ENCODE peak calls at places on chromosomes 6 and 20, in eight cellular contexts. One of them, this sample, is unnamed.
A peak's percentile ranks its signal among the peaks of the same experiment; 100 is the strongest.

GRCh38 chr6:4270799-4271198 is 135.4 kb upstream of the ECI2 start:
- DNase-seq in naive thymus-derived CD4-positive, alpha-beta T cell: no peak
- DNase-seq in activated T-cell treated with anti-CD3 and anti-CD28 coated beads for 48 hours: no peak
- DNase-seq in GF-D8: no peak
- DNase-seq in iris pigment epithelial cell: peak; percentile 65
- DNase-seq in HEK293T: no peak
- DNase-seq in neural crest cell: no peak
- DNase-seq in Caco-2: no peak
- DNase-seq in this sample: no peak

GRCh38 chr20:20211274-20211987 is 156.5 kb upstream of the INSM1 start:
- DNase-seq in Caco-2: no peak
- DNase-seq in iris pigment epithelial cell: no peak
- DNase-seq in neural crest cell: no peak
- DNase-seq in HEK293T: peak; percentile 38
- DNase-seq in naive thymus-derived CD4-positive, alpha-beta T cell: no peak
- DNase-seq in GF-D8: no peak
- DNase-seq in activated T-cell treated with anti-CD3 and anti-CD28 coated beads for 48 hours: no peak
- DNase-seq in this sample: no peak

GRCh38 chr6:131694832-131695426 is 6.3 kb downstream of the OR2A4 start:
- DNase-seq in GF-D8: no peak
- DNase-seq in neural crest cell: peak; percentile 48
- DNase-seq in HEK293T: peak; percentile 82
- DNase-seq in iris pigment epithelial cell: peak; percentile 62
- DNase-seq in Caco-2: peak; percentile 65
- DNase-seq in activated T-cell treated with anti-CD3 and anti-CD28 coated beads for 48 hours: peak; percentile 18
- DNase-seq in naive thymus-derived CD4-positive, alpha-beta T cell: no peak
- DNase-seq in this sample: peak; percentile 57

GRCh38 chr20:48752963-48753362 is 74.8 kb downstream of the PREX1 start:
- DNase-seq in HEK293T: no peak
- DNase-seq in iris pigment epithelial cell: no peak
- DNase-seq in activated T-cell treated with anti-CD3 and anti-CD28 coated beads for 48 hours: no peak
- DNase-seq in neural crest cell: no peak
- DNase-seq in Caco-2: no peak
- DNase-seq in GF-D8: no peak
- DNase-seq in naive thymus-derived CD4-positive, alpha-beta T cell: no peak
- DNase-seq in this sample: no peak

GRCh38 chr20:56629464-56630085 is 469 bp downstream of the TFAP2C start:
- DNase-seq in Caco-2: no peak
- DNase-seq in GF-D8: no peak
- DNase-seq in activated T-cell treated with anti-CD3 and anti-CD28 coated beads for 48 hours: no peak
- DNase-seq in iris pigment epithelial cell: no peak
- DNase-seq in naive thymus-derived CD4-positive, alpha-beta T cell: no peak
- DNase-seq in HEK293T: peak; percentile 26
- DNase-seq in neural crest cell: no peak
- DNase-seq in this sample: no peak

GRCh38 chr6:162140453-162140852 is 587.1 kb downstream of the PRKN start:
- DNase-seq in HEK293T: no peak
- DNase-seq in naive thymus-derived CD4-positive, alpha-beta T cell: no peak
- DNase-seq in iris pigment epithelial cell: no peak
- DNase-seq in neural crest cell: no peak
- DNase-seq in activated T-cell treated with anti-CD3 and anti-CD28 coated beads for 48 hours: no peak
- DNase-seq in Caco-2: no peak
- DNase-seq in GF-D8: no peak
- DNase-seq in this sample: no peak

GRCh38 chr6:3884007-3884745 is 35.0 kb downstream of the FAM50B start:
- DNase-seq in Caco-2: peak; percentile 30
- DNase-seq in activated T-cell treated with anti-CD3 and anti-CD28 coated beads for 48 hours: no peak
- DNase-seq in neural crest cell: no peak
- DNase-seq in GF-D8: no peak
- DNase-seq in naive thymus-derived CD4-positive, alpha-beta T cell: no peak
- DNase-seq in iris pigment epithelial cell: peak; percentile 65
- DNase-seq in HEK293T: no peak
- DNase-seq in this sample: no peak

GRCh38 chr6:38671885-38672467 is 31.0 kb downstream of the GLO1 start:
- DNase-seq in iris pigment epithelial cell: peak; percentile 70
- DNase-seq in activated T-cell treated with anti-CD3 and anti-CD28 coated beads for 48 hours: no peak
- DNase-seq in HEK293T: peak; percentile 63
- DNase-seq in neural crest cell: peak; percentile 11
- DNase-seq in Caco-2: peak; percentile 59
- DNase-seq in naive thymus-derived CD4-positive, alpha-beta T cell: peak; percentile 41
- DNase-seq in GF-D8: peak; percentile 13
- DNase-seq in this sample: peak; percentile 74

GRCh38 chr20:2756056-2756611 is 44.3 kb downstream of the CPXM1 start:
- DNase-seq in HEK293T: peak; percentile 65
- DNase-seq in Caco-2: peak; percentile 48
- DNase-seq in neural crest cell: peak; percentile 45
- DNase-seq in activated T-cell treated with anti-CD3 and anti-CD28 coated beads for 48 hours: no peak
- DNase-seq in iris pigment epithelial cell: peak; percentile 45
- DNase-seq in GF-D8: no peak
- DNase-seq in naive thymus-derived CD4-positive, alpha-beta T cell: no peak
- DNase-seq in this sample: no peak

GRCh38 chr6:99547526-99547925 is 20.9 kb downstream of the CCNC start:
- DNase-seq in naive thymus-derived CD4-positive, alpha-beta T cell: no peak
- DNase-seq in activated T-cell treated with anti-CD3 and anti-CD28 coated beads for 48 hours: no peak
- DNase-seq in neural crest cell: no peak
- DNase-seq in GF-D8: no peak
- DNase-seq in HEK293T: no peak
- DNase-seq in iris pigment epithelial cell: no peak
- DNase-seq in Caco-2: no peak
- DNase-seq in this sample: no peak

GRCh38 chr6:99019341-99019740 is 71.6 kb upstream of the FBXL4 start:
- DNase-seq in HEK293T: no peak
- DNase-seq in iris pigment epithelial cell: peak; percentile 26
- DNase-seq in neural crest cell: no peak
- DNase-seq in naive thymus-derived CD4-positive, alpha-beta T cell: no peak
- DNase-seq in activated T-cell treated with anti-CD3 and anti-CD28 coated beads for 48 hours: no peak
- DNase-seq in Caco-2: no peak
- DNase-seq in GF-D8: no peak
- DNase-seq in this sample: no peak

GRCh38 chr6:111837641-111838500 is 35.4 kb downstream of the FYN start:
- DNase-seq in activated T-cell treated with anti-CD3 and anti-CD28 coated beads for 48 hours: peak; percentile 58
- DNase-seq in GF-D8: no peak
- DNase-seq in HEK293T: no peak
- DNase-seq in Caco-2: no peak
- DNase-seq in naive thymus-derived CD4-positive, alpha-beta T cell: no peak
- DNase-seq in neural crest cell: no peak
- DNase-seq in iris pigment epithelial cell: no peak
- DNase-seq in this sample: no peak

GRCh38 chr6:35081426-35081851 is 59.7 kb downstream of the TCP11 start:
- DNase-seq in iris pigment epithelial cell: peak; percentile 47
- DNase-seq in GF-D8: peak; percentile 55
- DNase-seq in Caco-2: no peak
- DNase-seq in HEK293T: no peak
- DNase-seq in neural crest cell: no peak
- DNase-seq in naive thymus-derived CD4-positive, alpha-beta T cell: no peak
- DNase-seq in activated T-cell treated with anti-CD3 and anti-CD28 coated beads for 48 hours: no peak
- DNase-seq in this sample: no peak

GRCh38 chr20:20010639-20011500 is 6.3 kb upstream of the NAA20 start:
- DNase-seq in Caco-2: peak; percentile 29
- DNase-seq in iris pigment epithelial cell: peak; percentile 90
- DNase-seq in GF-D8: no peak
- DNase-seq in neural crest cell: no peak
- DNase-seq in HEK293T: peak; percentile 21
- DNase-seq in naive thymus-derived CD4-positive, alpha-beta T cell: no peak
- DNase-seq in activated T-cell treated with anti-CD3 and anti-CD28 coated beads for 48 hours: no peak
- DNase-seq in this sample: no peak

GRCh38 chr20:52082612-52083011 is 109.0 kb downstream of the ZFP64 start:
- DNase-seq in GF-D8: peak; percentile 7
- DNase-seq in Caco-2: no peak
- DNase-seq in activated T-cell treated with anti-CD3 and anti-CD28 coated beads for 48 hours: no peak
- DNase-seq in naive thymus-derived CD4-positive, alpha-beta T cell: no peak
- DNase-seq in iris pigment epithelial cell: peak; percentile 20
- DNase-seq in HEK293T: no peak
- DNase-seq in neural crest cell: no peak
- DNase-seq in this sample: no peak

GRCh38 chr6:122736166-122736565 is 43.4 kb upstream of the FABP7 start:
- DNase-seq in Caco-2: no peak
- DNase-seq in HEK293T: peak; percentile 24
- DNase-seq in neural crest cell: no peak
- DNase-seq in activated T-cell treated with anti-CD3 and anti-CD28 coated beads for 48 hours: no peak
- DNase-seq in GF-D8: no peak
- DNase-seq in naive thymus-derived CD4-positive, alpha-beta T cell: no peak
- DNase-seq in iris pigment epithelial cell: no peak
- DNase-seq in this sample: no peak

GRCh38 chr6:74785236-74785635 is 420.6 kb downstream of the COL12A1 start:
- DNase-seq in activated T-cell treated with anti-CD3 and anti-CD28 coated beads for 48 hours: no peak
- DNase-seq in iris pigment epithelial cell: peak; percentile 25
- DNase-seq in neural crest cell: no peak
- DNase-seq in HEK293T: no peak
- DNase-seq in Caco-2: no peak
- DNase-seq in GF-D8: no peak
- DNase-seq in naive thymus-derived CD4-positive, alpha-beta T cell: no peak
- DNase-seq in this sample: no peak

GRCh38 chr6:36949636-36950035 is 4.9 kb upstream of the PI16 start:
- DNase-seq in iris pigment epithelial cell: peak; percentile 86
- DNase-seq in activated T-cell treated with anti-CD3 and anti-CD28 coated beads for 48 hours: no peak
- DNase-seq in neural crest cell: no peak
- DNase-seq in HEK293T: no peak
- DNase-seq in Caco-2: no peak
- DNase-seq in naive thymus-derived CD4-positive, alpha-beta T cell: no peak
- DNase-seq in GF-D8: no peak
- DNase-seq in this sample: no peak

GRCh38 chr20:44704551-44704971 is 10.6 kb upstream of the CCN5 start:
- DNase-seq in naive thymus-derived CD4-positive, alpha-beta T cell: no peak
- DNase-seq in Caco-2: no peak
- DNase-seq in iris pigment epithelial cell: peak; percentile 54
- DNase-seq in neural crest cell: no peak
- DNase-seq in HEK293T: no peak
- DNase-seq in GF-D8: no peak
- DNase-seq in activated T-cell treated with anti-CD3 and anti-CD28 coated beads for 48 hours: no peak
- DNase-seq in this sample: no peak

GRCh38 chr6:42628604-42629003 is 64.8 kb downstream of the UBR2 start:
- DNase-seq in naive thymus-derived CD4-positive, alpha-beta T cell: no peak
- DNase-seq in Caco-2: no peak
- DNase-seq in GF-D8: no peak
- DNase-seq in activated T-cell treated with anti-CD3 and anti-CD28 coated beads for 48 hours: no peak
- DNase-seq in iris pigment epithelial cell: no peak
- DNase-seq in neural crest cell: no peak
- DNase-seq in HEK293T: no peak
- DNase-seq in this sample: no peak

GRCh38 chr6:13135152-13135551 is 193.2 kb downstream of the TBC1D7 start:
- DNase-seq in GF-D8: no peak
- DNase-seq in HEK293T: no peak
- DNase-seq in naive thymus-derived CD4-positive, alpha-beta T cell: no peak
- DNase-seq in Caco-2: no peak
- DNase-seq in neural crest cell: no peak
- DNase-seq in iris pigment epithelial cell: no peak
- DNase-seq in activated T-cell treated with anti-CD3 and anti-CD28 coated beads for 48 hours: no peak
- DNase-seq in this sample: no peak

This sample was measured in AML-193.